ENCODE peak calls at places on chromosome 20, in ten cellular contexts. O is choroid plexus epithelial cell, Y is astrocyte of the cerebellum, Q is AG04450, B is fibroblast of mammary gland, V is adipocyte, G is NCI-H446, A is Peyer's patch, T is cerebellar cortex, F is GM19239. D is an unnamed sample.

GRCh38 chr20:52004720-52005119 is 186.9 kb downstream of the ZFP64 start:
- DNase-seq in G (no peak), A (no peak), V (peak; percentile 83), T (no peak), F (no peak), Q (no peak), O (peak; percentile 88), Y (no peak), B (peak; percentile 70), D (no peak)

GRCh38 chr20:58402305-58402704 is 13.3 kb downstream of the VAPB start:
- DNase-seq in Y (no peak), B (no peak), G (no peak), T (no peak), V (no peak), A (no peak), O (no peak), Q (no peak), F (no peak), D (no peak)

GRCh38 chr20:53786445-53787267 is 193.0 kb upstream of the ZNF217 start:
- DNase-seq in V (no peak), Q (no peak), T (peak; percentile 51), G (no peak), B (no peak), Y (no peak), O (no peak), F (no peak), A (peak; percentile 44), D (no peak)

GRCh38 chr20:44495802-44496481 is 20.3 kb downstream of the TTPAL start:
- DNase-seq in O (peak; percentile 96), F (no peak), Y (peak; percentile 68), B (peak; percentile 100), A (no peak), Q (peak; percentile 88), V (peak; percentile 75), G (no peak), T (no peak), D (peak; percentile 30)

GRCh38 chr20:3781153-3781910 is at the start of gene SPEF1:
- DNase-seq in G (peak; percentile 85), A (peak; percentile 87), O (peak; percentile 91), T (peak; percentile 98), V (peak; percentile 97), B (peak; percentile 93), Q (peak; percentile 71), Y (peak; percentile 80), F (peak; percentile 94), D (peak; percentile 90)

GRCh38 chr20:61510778-61511330 is 258.8 kb downstream of the CDH4 start:
- DNase-seq in F (no peak), O (no peak), Y (no peak), Q (no peak), A (no peak), T (no peak), V (no peak), B (no peak), G (no peak), D (no peak)

GRCh38 chr20:1844723-1845523 is 50.3 kb upstream of the SIRPA start:
- DNase-seq in A (peak; percentile 81), V (peak; percentile 20), T (peak; percentile 39), B (peak; percentile 48), F (peak; percentile 64), O (peak; percentile 80), G (peak; percentile 71), Y (no peak), Q (peak; percentile 93), D (peak; percentile 22)

GRCh38 chr20:59074456-59074855 is 31.9 kb upstream of the PRELID3B start:
- DNase-seq in A (no peak), Y (no peak), B (peak; percentile 40), Q (no peak), O (peak; percentile 18), F (no peak), V (peak; percentile 5), T (no peak), G (no peak), D (no peak)

GRCh38 chr20:58705525-58705924 is 12.9 kb downstream of the NPEPL1 start:
- DNase-seq in G (no peak), Q (no peak), T (no peak), V (no peak), O (no peak), Y (no peak), F (no peak), B (no peak), A (no peak), D (peak; percentile 8)

GRCh38 chr20:49381558-49382493 is 100.6 kb downstream of the KCNB1 start:
- DNase-seq in Q (no peak), T (peak; percentile 92), A (peak; percentile 51), B (peak; percentile 59), F (no peak), G (peak; percentile 95), Y (peak; percentile 84), V (peak; percentile 48), O (peak; percentile 94), D (peak; percentile 92)

GRCh38 chr20:3669710-3670367 is 6.6 kb upstream of the GFRA4 start:
- DNase-seq in O (no peak), Y (no peak), Q (no peak), B (no peak), T (no peak), G (no peak), V (no peak), F (no peak), A (no peak), D (no peak)

D was measured in uterus.